ENCODE peak calls at places on chromosomes 13 and 19, in ten cellular contexts. B, P, Y, D, K, H, T, F, A and L are unnamed samples.

GRCh38 chr13:28494861-28495585 is at the start of gene FLT1:
- DNase-seq in P (peak; percentile 92), Y (peak; percentile 32), F (no peak), B (no peak), T (no peak), D (no peak), K (no peak), H (peak; percentile 84), A (no peak), L (no peak)

GRCh38 chr13:24145231-24145630 is 15.3 kb upstream of the SPATA13 start:
- DNase-seq in T (no peak), D (no peak), P (no peak), B (no peak), Y (no peak), H (no peak), K (no peak), A (no peak), F (peak; percentile 77), L (no peak)

GRCh38 chr13:49165798-49166752 is 54.1 kb upstream of the MLNR start:
- DNase-seq in F (no peak), Y (no peak), A (no peak), P (no peak), H (no peak), D (no peak), B (no peak), K (no peak), T (no peak), L (no peak)

GRCh38 chr13:76764429-76764828 is 121.8 kb downstream of the KCTD12 start:
- DNase-seq in Y (peak; percentile 10), A (peak; percentile 37), D (no peak), F (no peak), K (peak; percentile 80), T (peak; percentile 69), B (peak; percentile 16), P (no peak), H (peak; percentile 33), L (peak; percentile 2)

GRCh38 chr19:11421607-11422098 is 2.5 kb upstream of the RGL3 start:
- DNase-seq in B (peak; percentile 63), T (peak; percentile 58), K (peak; percentile 35), H (peak; percentile 68), A (no peak), Y (no peak), P (peak; percentile 98), D (no peak), F (no peak), L (no peak)

GRCh38 chr13:43269037-43269476 is 245.7 kb downstream of the DNAJC15 start:
- DNase-seq in D (peak; percentile 72), P (no peak), Y (peak; percentile 99), T (peak; percentile 57), H (no peak), B (peak; percentile 62), A (no peak), F (peak; percentile 95), K (no peak), L (no peak)

GRCh38 chr13:100602472-100603142 is 14.0 kb upstream of the GGACT start:
- DNase-seq in T (no peak), B (no peak), H (no peak), P (no peak), Y (peak; percentile 18), F (no peak), D (no peak), K (no peak), A (no peak), L (no peak)

GRCh38 chr13:27022571-27023311 is 148.9 kb downstream of the USP12 start:
- DNase-seq in P (peak; percentile 49), D (peak; percentile 90), F (peak; percentile 91), A (no peak), H (no peak), K (no peak), T (no peak), B (no peak), Y (peak; percentile 71), L (peak; percentile 21)

GRCh38 chr19:42658148-42658547 is 63.4 kb upstream of the CEACAM8 start:
- DNase-seq in H (no peak), K (no peak), D (no peak), B (no peak), Y (peak; percentile 3), A (no peak), T (no peak), F (no peak), P (no peak), L (no peak)

GRCh38 chr13:40194204-40194806 is 472.1 kb downstream of the FOXO1 start:
- DNase-seq in K (peak; percentile 42), Y (peak; percentile 20), B (no peak), D (no peak), P (no peak), F (no peak), T (no peak), H (no peak), A (no peak), L (no peak)

GRCh38 chr19:20660473-20660872 is 898 bp downstream of the ZNF626 start:
- DNase-seq in Y (no peak), F (no peak), T (no peak), P (peak; percentile 63), K (no peak), H (no peak), B (no peak), D (no peak), A (no peak), L (no peak)

GRCh38 chr13:95243207-95243606 is 58.0 kb downstream of the ABCC4 start:
- DNase-seq in A (no peak), F (no peak), T (no peak), Y (peak; percentile 21), H (no peak), P (no peak), D (no peak), K (no peak), B (no peak), L (no peak)

GRCh38 chr13:45055902-45056648 is 64.2 kb upstream of the GTF2F2 start:
- DNase-seq in A (peak; percentile 14), D (no peak), H (no peak), F (no peak), K (no peak), Y (peak; percentile 88), B (peak; percentile 11), P (no peak), T (no peak), L (peak; percentile 72)

GRCh38 chr13:37446503-37446902 is 152.1 kb downstream of the POSTN start:
- DNase-seq in H (no peak), K (peak; percentile 38), P (no peak), D (no peak), T (no peak), B (no peak), A (no peak), F (no peak), Y (peak; percentile 98), L (no peak)

GRCh38 chr13:76976488-76976887 is 15.4 kb upstream of the CLN5 start:
- DNase-seq in A (no peak), P (no peak), H (no peak), T (no peak), F (peak; percentile 78), B (no peak), K (no peak), D (no peak), Y (peak; percentile 87), L (peak; percentile 78)

GRCh38 chr13:33743438-33744368 is 74.2 kb upstream of the RFC3 start:
- DNase-seq in K (no peak), A (no peak), D (peak; percentile 10), P (peak; percentile 49), F (peak; percentile 48), H (no peak), T (no peak), B (no peak), Y (no peak), L (no peak)

GRCh38 chr13:43815204-43815603 is 28.4 kb upstream of the ENOX1 start:
- DNase-seq in B (no peak), Y (peak; percentile 96), K (no peak), P (no peak), D (no peak), T (no peak), A (no peak), H (no peak), F (no peak), L (no peak)

GRCh38 chr19:46404039-46404883 is 9.1 kb downstream of the CCDC8 start:
- DNase-seq in F (no peak), B (peak; percentile 63), A (peak; percentile 47), K (peak; percentile 59), P (peak; percentile 90), T (peak; percentile 51), Y (peak; percentile 56), D (peak; percentile 69), H (peak; percentile 73), L (peak; percentile 89)
- H3K27me3 ChIP-seq in F (peaks cover 47% of the 10 kb centered on the region), B (peaks cover 66% of the 10 kb centered on the region), A (no peaks in the 10 kb centered on the region), K (no peaks in the 10 kb centered on the region), P (no peaks in the 10 kb centered on the region), T (no peaks in the 10 kb centered on the region), Y (peaks cover 4% of the 10 kb centered on the region), D (no peaks in the 10 kb centered on the region), H (no peaks in the 10 kb centered on the region), L (no peaks in the 10 kb centered on the region)

GRCh38 chr19:3058821-3059314 is 3.4 kb downstream of the TLE5 start:
- DNase-seq in P (peak; percentile 24), B (no peak), Y (no peak), T (no peak), D (no peak), K (no peak), A (no peak), H (no peak), F (no peak), L (no peak)
- H3K4me1 ChIP-seq in P (peaks cover 13% of the 10 kb centered on the region), B (peaks cover 70% of the 10 kb centered on the region), Y (peaks cover 8% of the 10 kb centered on the region), T (peaks cover 12% of the 10 kb centered on the region), D (peaks cover 21% of the 10 kb centered on the region), K (peaks cover 31% of the 10 kb centered on the region), A (no peaks in the 10 kb centered on the region), H (no peaks in the 10 kb centered on the region), F (peaks cover 18% of the 10 kb centered on the region), L (no peaks in the 10 kb centered on the region)

GRCh38 chr19:8877854-8878705 is 45.9 kb downstream of the MBD3L1 start:
- DNase-seq in F (no peak), A (no peak), K (no peak), P (peak; percentile 51), H (no peak), B (no peak), T (no peak), D (no peak), Y (no peak), L (peak; percentile 25)

GRCh38 chr19:8887364-8887763 is 55.2 kb downstream of the MBD3L1 start:
- DNase-seq in T (no peak), Y (no peak), D (no peak), A (no peak), F (no peak), K (no peak), H (no peak), B (no peak), P (no peak), L (no peak)

GRCh38 chr19:8880864-8881488 is 48.8 kb downstream of the MBD3L1 start:
- DNase-seq in B (no peak), Y (no peak), A (no peak), K (no peak), D (no peak), T (no peak), H (no peak), P (no peak), F (no peak), L (no peak)

GRCh38 chr19:8884416-8884815 is 52.2 kb downstream of the MBD3L1 start:
- DNase-seq in F (no peak), Y (no peak), P (no peak), K (no peak), H (no peak), A (no peak), T (no peak), B (no peak), D (no peak), L (no peak)

GRCh38 chr19:8881512-8881911 is 49.3 kb downstream of the MBD3L1 start:
- DNase-seq in F (no peak), A (no peak), Y (no peak), P (no peak), T (no peak), H (no peak), K (no peak), D (no peak), B (no peak), L (no peak)
- H3K4me3 ChIP-seq in F (no peak overlapping the region), A (no peak overlapping the region), Y (no peak overlapping the region), P (no peak overlapping the region), T (no peak overlapping the region), H (no peak overlapping the region), K (no peak overlapping the region), D (no peak overlapping the region), B (no peak overlapping the region), L (no peak overlapping the region)

GRCh38 chr19:47402504-47402903 is 16.8 kb downstream of the MEIS3 start:
- DNase-seq in F (no peak), T (no peak), A (no peak), P (peak; percentile 54), Y (no peak), B (no peak), H (no peak), D (no peak), K (no peak), L (no peak)
- H3K27me3 ChIP-seq in F (peaks cover 46% of the 10 kb centered on the region), T (no peaks in the 10 kb centered on the region), A (no peaks in the 10 kb centered on the region), P (no peaks in the 10 kb centered on the region), Y (peaks cover 3% of the 10 kb centered on the region), B (peaks cover 29% of the 10 kb centered on the region), H (no peaks in the 10 kb centered on the region), D (peaks cover 2% of the 10 kb centered on the region), K (peaks cover 77% of the 10 kb centered on the region), L (no peaks in the 10 kb centered on the region)